ENCODE peak calls at places on chromosomes 7 and 10, in ten cellular contexts. One of them, this sample, is unnamed. For H3K4me1, the result is how much of the 10 kb centered on the place peaks cover.

GRCh38 chr10:96512524-96512991 is 1.2 kb downstream of the TLL2 start:
- DNase-seq in heart left ventricle: peak
- DNase-seq in fibroblast of lung: peak
- DNase-seq in uterus: peak
- DNase-seq in transverse colon: peak
- DNase-seq in CD4-positive, CD25-positive, alpha-beta regulatory T cell: peak
- DNase-seq in breast epithelium: no peak
- DNase-seq in upper lobe of right lung: no peak
- DNase-seq in right cardiac atrium: peak
- DNase-seq in suprapubic skin: no peak
- DNase-seq in this sample: peak

GRCh38 chr10:69439813-69440506 is 11.3 kb upstream of the TSPAN15 start:
- DNase-seq in suprapubic skin: peak
- DNase-seq in heart left ventricle: no peak
- DNase-seq in uterus: no peak
- DNase-seq in breast epithelium: no peak
- DNase-seq in CD4-positive, CD25-positive, alpha-beta regulatory T cell: no peak
- DNase-seq in upper lobe of right lung: peak
- DNase-seq in transverse colon: peak
- DNase-seq in right cardiac atrium: no peak
- DNase-seq in fibroblast of lung: no peak
- DNase-seq in this sample: peak

GRCh38 chr7:103813970-103814369 is 175.5 kb downstream of the RELN start:
- DNase-seq in uterus: no peak
- DNase-seq in right cardiac atrium: no peak
- DNase-seq in heart left ventricle: no peak
- DNase-seq in breast epithelium: no peak
- DNase-seq in upper lobe of right lung: no peak
- DNase-seq in suprapubic skin: no peak
- DNase-seq in transverse colon: no peak
- DNase-seq in CD4-positive, CD25-positive, alpha-beta regulatory T cell: no peak
- DNase-seq in fibroblast of lung: no peak
- DNase-seq in this sample: no peak

GRCh38 chr10:75430000-75430763 is 1.2 kb upstream of the LRMDA start:
- DNase-seq in fibroblast of lung: no peak
- DNase-seq in uterus: no peak
- DNase-seq in heart left ventricle: peak
- DNase-seq in CD4-positive, CD25-positive, alpha-beta regulatory T cell: no peak
- DNase-seq in breast epithelium: no peak
- DNase-seq in upper lobe of right lung: peak
- DNase-seq in suprapubic skin: no peak
- DNase-seq in right cardiac atrium: peak
- DNase-seq in transverse colon: peak
- DNase-seq in this sample: peak

GRCh38 chr7:47358357-47358756 is 223.6 kb downstream of the TNS3 start:
- DNase-seq in transverse colon: peak
- DNase-seq in right cardiac atrium: no peak
- DNase-seq in breast epithelium: no peak
- DNase-seq in heart left ventricle: no peak
- DNase-seq in suprapubic skin: no peak
- DNase-seq in CD4-positive, CD25-positive, alpha-beta regulatory T cell: no peak
- DNase-seq in uterus: no peak
- DNase-seq in upper lobe of right lung: no peak
- DNase-seq in fibroblast of lung: no peak
- DNase-seq in this sample: no peak

GRCh38 chr7:106070567-106071254 is 41.4 kb downstream of the SYPL1 start:
- DNase-seq in upper lobe of right lung: no peak
- DNase-seq in transverse colon: no peak
- DNase-seq in breast epithelium: no peak
- DNase-seq in suprapubic skin: no peak
- DNase-seq in uterus: no peak
- DNase-seq in fibroblast of lung: no peak
- DNase-seq in right cardiac atrium: no peak
- DNase-seq in heart left ventricle: no peak
- DNase-seq in CD4-positive, CD25-positive, alpha-beta regulatory T cell: no peak
- DNase-seq in this sample: no peak

GRCh38 chr7:31744294-31744874 is 57.4 kb downstream of the PPP1R17 start:
- DNase-seq in uterus: peak
- DNase-seq in upper lobe of right lung: no peak
- DNase-seq in right cardiac atrium: peak
- DNase-seq in suprapubic skin: no peak
- DNase-seq in breast epithelium: peak
- DNase-seq in heart left ventricle: peak
- DNase-seq in transverse colon: peak
- DNase-seq in fibroblast of lung: peak
- DNase-seq in CD4-positive, CD25-positive, alpha-beta regulatory T cell: peak
- DNase-seq in this sample: peak

GRCh38 chr7:128444242-128444641 is 11.4 kb upstream of the HILPDA start:
- DNase-seq in right cardiac atrium: no peak
- DNase-seq in CD4-positive, CD25-positive, alpha-beta regulatory T cell: no peak
- DNase-seq in upper lobe of right lung: no peak
- DNase-seq in transverse colon: peak
- DNase-seq in uterus: no peak
- DNase-seq in suprapubic skin: no peak
- DNase-seq in breast epithelium: peak
- DNase-seq in heart left ventricle: no peak
- DNase-seq in fibroblast of lung: no peak
- DNase-seq in this sample: peak

DNA sequence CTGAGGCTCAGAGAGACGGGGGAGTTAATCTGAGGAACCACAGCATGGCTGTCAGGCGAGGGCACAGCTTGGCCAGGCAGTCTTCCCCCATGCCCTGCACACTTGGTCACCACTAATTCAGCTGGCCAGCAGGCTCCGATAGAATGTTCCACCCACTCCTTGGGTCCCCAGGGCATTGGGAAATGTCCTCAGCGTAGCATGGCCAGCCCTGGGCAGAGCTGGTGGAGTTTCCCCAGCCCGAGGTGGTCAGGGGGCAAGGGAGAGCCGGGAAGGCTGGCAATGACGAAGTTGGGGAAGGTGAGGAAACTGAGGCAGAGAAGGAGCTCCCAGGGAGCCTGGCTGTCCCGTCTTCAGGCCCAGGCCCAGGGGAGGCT is 12.1 kb upstream of the GRIFIN start:
- DNase-seq in fibroblast of lung: no peak
- DNase-seq in breast epithelium: no peak
- DNase-seq in CD4-positive, CD25-positive, alpha-beta regulatory T cell: no peak
- DNase-seq in heart left ventricle: peak
- DNase-seq in upper lobe of right lung: no peak
- DNase-seq in suprapubic skin: no peak
- DNase-seq in transverse colon: no peak
- DNase-seq in right cardiac atrium: peak
- DNase-seq in uterus: peak
- DNase-seq in this sample: no peak
- H3K4me3 ChIP-seq in fibroblast of lung: no peak
- H3K4me3 ChIP-seq in breast epithelium: no peak
- H3K4me3 ChIP-seq in CD4-positive, CD25-positive, alpha-beta regulatory T cell: no peak
- H3K4me3 ChIP-seq in heart left ventricle: no peak
- H3K4me3 ChIP-seq in upper lobe of right lung: no peak
- H3K4me3 ChIP-seq in suprapubic skin: no peak
- H3K4me3 ChIP-seq in transverse colon: no peak
- H3K4me3 ChIP-seq in right cardiac atrium: no peak
- H3K4me3 ChIP-seq in uterus: no peak
- H3K4me3 ChIP-seq in this sample: no peak

GRCh38 chr7:135236727-135237126 is 3.1 kb downstream of the STRA8 start:
- DNase-seq in right cardiac atrium: no peak
- DNase-seq in CD4-positive, CD25-positive, alpha-beta regulatory T cell: no peak
- DNase-seq in uterus: no peak
- DNase-seq in transverse colon: no peak
- DNase-seq in upper lobe of right lung: no peak
- DNase-seq in suprapubic skin: no peak
- DNase-seq in heart left ventricle: no peak
- DNase-seq in breast epithelium: no peak
- DNase-seq in fibroblast of lung: peak
- DNase-seq in this sample: no peak

GRCh38 chr7:135235841-135236240 is 2.2 kb downstream of the STRA8 start:
- DNase-seq in upper lobe of right lung: no peak
- DNase-seq in uterus: no peak
- DNase-seq in heart left ventricle: no peak
- DNase-seq in CD4-positive, CD25-positive, alpha-beta regulatory T cell: no peak
- DNase-seq in right cardiac atrium: no peak
- DNase-seq in transverse colon: no peak
- DNase-seq in suprapubic skin: no peak
- DNase-seq in breast epithelium: no peak
- DNase-seq in fibroblast of lung: no peak
- DNase-seq in this sample: no peak

GRCh38 chr7:135239263-135239662 is 5.6 kb downstream of the STRA8 start:
- DNase-seq in upper lobe of right lung: no peak
- DNase-seq in CD4-positive, CD25-positive, alpha-beta regulatory T cell: no peak
- DNase-seq in breast epithelium: no peak
- DNase-seq in suprapubic skin: no peak
- DNase-seq in heart left ventricle: no peak
- DNase-seq in transverse colon: no peak
- DNase-seq in right cardiac atrium: no peak
- DNase-seq in fibroblast of lung: no peak
- DNase-seq in uterus: no peak
- DNase-seq in this sample: no peak

GRCh38 chr7:135240446-135240845 is 6.8 kb downstream of the STRA8 start:
- DNase-seq in transverse colon: no peak
- DNase-seq in upper lobe of right lung: no peak
- DNase-seq in CD4-positive, CD25-positive, alpha-beta regulatory T cell: no peak
- DNase-seq in breast epithelium: no peak
- DNase-seq in right cardiac atrium: no peak
- DNase-seq in suprapubic skin: no peak
- DNase-seq in fibroblast of lung: no peak
- DNase-seq in heart left ventricle: no peak
- DNase-seq in uterus: no peak
- DNase-seq in this sample: no peak

GRCh38 chr7:135238112-135238744 is 4.6 kb downstream of the STRA8 start:
- DNase-seq in upper lobe of right lung: no peak
- DNase-seq in breast epithelium: no peak
- DNase-seq in right cardiac atrium: no peak
- DNase-seq in suprapubic skin: no peak
- DNase-seq in transverse colon: no peak
- DNase-seq in heart left ventricle: no peak
- DNase-seq in uterus: no peak
- DNase-seq in fibroblast of lung: no peak
- DNase-seq in CD4-positive, CD25-positive, alpha-beta regulatory T cell: no peak
- DNase-seq in this sample: no peak
- H3K4me1 ChIP-seq in upper lobe of right lung: under half
- H3K4me1 ChIP-seq in breast epithelium: under half
- H3K4me1 ChIP-seq in right cardiac atrium: under half
- H3K4me1 ChIP-seq in suprapubic skin: under half
- H3K4me1 ChIP-seq in transverse colon: under half
- H3K4me1 ChIP-seq in heart left ventricle: under half
- H3K4me1 ChIP-seq in uterus: under half
- H3K4me1 ChIP-seq in fibroblast of lung: under half
- H3K4me1 ChIP-seq in CD4-positive, CD25-positive, alpha-beta regulatory T cell: under half
- H3K4me1 ChIP-seq in this sample: under half

GRCh38 chr7:30278849-30279505 is 5.4 kb upstream of the ZNRF2 start:
- DNase-seq in transverse colon: no peak
- DNase-seq in uterus: no peak
- DNase-seq in breast epithelium: no peak
- DNase-seq in CD4-positive, CD25-positive, alpha-beta regulatory T cell: no peak
- DNase-seq in right cardiac atrium: no peak
- DNase-seq in fibroblast of lung: no peak
- DNase-seq in suprapubic skin: no peak
- DNase-seq in upper lobe of right lung: no peak
- DNase-seq in heart left ventricle: no peak
- DNase-seq in this sample: no peak

GRCh38 chr7:30281791-30282190 is 2.6 kb upstream of the ZNRF2 start:
- DNase-seq in CD4-positive, CD25-positive, alpha-beta regulatory T cell: no peak
- DNase-seq in fibroblast of lung: no peak
- DNase-seq in transverse colon: peak
- DNase-seq in right cardiac atrium: no peak
- DNase-seq in uterus: no peak
- DNase-seq in heart left ventricle: no peak
- DNase-seq in suprapubic skin: no peak
- DNase-seq in breast epithelium: no peak
- DNase-seq in upper lobe of right lung: no peak
- DNase-seq in this sample: peak

GRCh38 chr7:30281263-30281662 is 3.1 kb upstream of the ZNRF2 start:
- DNase-seq in uterus: no peak
- DNase-seq in right cardiac atrium: no peak
- DNase-seq in fibroblast of lung: no peak
- DNase-seq in suprapubic skin: no peak
- DNase-seq in heart left ventricle: no peak
- DNase-seq in CD4-positive, CD25-positive, alpha-beta regulatory T cell: no peak
- DNase-seq in upper lobe of right lung: no peak
- DNase-seq in transverse colon: no peak
- DNase-seq in breast epithelium: no peak
- DNase-seq in this sample: no peak

GRCh38 chr7:30282735-30283134 is 1.7 kb upstream of the ZNRF2 start:
- DNase-seq in transverse colon: no peak
- DNase-seq in heart left ventricle: no peak
- DNase-seq in upper lobe of right lung: no peak
- DNase-seq in right cardiac atrium: no peak
- DNase-seq in uterus: no peak
- DNase-seq in CD4-positive, CD25-positive, alpha-beta regulatory T cell: no peak
- DNase-seq in breast epithelium: no peak
- DNase-seq in fibroblast of lung: no peak
- DNase-seq in suprapubic skin: no peak
- DNase-seq in this sample: no peak

GRCh38 chr7:30280631-30281030 is 3.8 kb upstream of the ZNRF2 start:
- DNase-seq in transverse colon: no peak
- DNase-seq in breast epithelium: no peak
- DNase-seq in upper lobe of right lung: no peak
- DNase-seq in suprapubic skin: no peak
- DNase-seq in right cardiac atrium: no peak
- DNase-seq in uterus: no peak
- DNase-seq in heart left ventricle: no peak
- DNase-seq in CD4-positive, CD25-positive, alpha-beta regulatory T cell: no peak
- DNase-seq in fibroblast of lung: no peak
- DNase-seq in this sample: no peak
- H3K27ac ChIP-seq in transverse colon: peak
- H3K27ac ChIP-seq in breast epithelium: no peak
- H3K27ac ChIP-seq in upper lobe of right lung: no peak
- H3K27ac ChIP-seq in suprapubic skin: peak
- H3K27ac ChIP-seq in right cardiac atrium: no peak
- H3K27ac ChIP-seq in uterus: no peak
- H3K27ac ChIP-seq in heart left ventricle: no peak
- H3K27ac ChIP-seq in CD4-positive, CD25-positive, alpha-beta regulatory T cell: no peak
- H3K27ac ChIP-seq in fibroblast of lung: no peak
- H3K27ac ChIP-seq in this sample: no peak

GRCh38 chr7:142859829-142860228 is 5.0 kb downstream of the EPHB6 start:
- DNase-seq in heart left ventricle: peak
- DNase-seq in upper lobe of right lung: no peak
- DNase-seq in right cardiac atrium: peak
- DNase-seq in uterus: peak
- DNase-seq in transverse colon: no peak
- DNase-seq in fibroblast of lung: peak
- DNase-seq in CD4-positive, CD25-positive, alpha-beta regulatory T cell: no peak
- DNase-seq in breast epithelium: peak
- DNase-seq in suprapubic skin: peak
- DNase-seq in this sample: no peak

GRCh38 chr7:142859411-142859810 is 4.5 kb downstream of the EPHB6 start:
- DNase-seq in transverse colon: no peak
- DNase-seq in right cardiac atrium: no peak
- DNase-seq in CD4-positive, CD25-positive, alpha-beta regulatory T cell: no peak
- DNase-seq in suprapubic skin: no peak
- DNase-seq in uterus: no peak
- DNase-seq in upper lobe of right lung: no peak
- DNase-seq in breast epithelium: no peak
- DNase-seq in fibroblast of lung: no peak
- DNase-seq in heart left ventricle: no peak
- DNase-seq in this sample: no peak

GRCh38 chr7:142862401-142863400 is 7.8 kb downstream of the EPHB6 start:
- DNase-seq in CD4-positive, CD25-positive, alpha-beta regulatory T cell: no peak
- DNase-seq in uterus: no peak
- DNase-seq in breast epithelium: no peak
- DNase-seq in transverse colon: no peak
- DNase-seq in right cardiac atrium: no peak
- DNase-seq in suprapubic skin: no peak
- DNase-seq in fibroblast of lung: no peak
- DNase-seq in heart left ventricle: no peak
- DNase-seq in upper lobe of right lung: no peak
- DNase-seq in this sample: no peak

GRCh38 chr7:142863891-142864685 is 9.2 kb downstream of the EPHB6 start:
- DNase-seq in suprapubic skin: no peak
- DNase-seq in fibroblast of lung: no peak
- DNase-seq in CD4-positive, CD25-positive, alpha-beta regulatory T cell: no peak
- DNase-seq in upper lobe of right lung: peak
- DNase-seq in right cardiac atrium: no peak
- DNase-seq in transverse colon: no peak
- DNase-seq in uterus: no peak
- DNase-seq in heart left ventricle: no peak
- DNase-seq in breast epithelium: no peak
- DNase-seq in this sample: no peak

GRCh38 chr7:142860968-142861367 is 6.1 kb downstream of the EPHB6 start:
- DNase-seq in uterus: no peak
- DNase-seq in upper lobe of right lung: no peak
- DNase-seq in fibroblast of lung: no peak
- DNase-seq in right cardiac atrium: no peak
- DNase-seq in breast epithelium: no peak
- DNase-seq in transverse colon: no peak
- DNase-seq in heart left ventricle: no peak
- DNase-seq in CD4-positive, CD25-positive, alpha-beta regulatory T cell: no peak
- DNase-seq in suprapubic skin: no peak
- DNase-seq in this sample: no peak
- H3K4me3 ChIP-seq in uterus: no peak
- H3K4me3 ChIP-seq in upper lobe of right lung: no peak
- H3K4me3 ChIP-seq in fibroblast of lung: no peak
- H3K4me3 ChIP-seq in right cardiac atrium: no peak
- H3K4me3 ChIP-seq in breast epithelium: no peak
- H3K4me3 ChIP-seq in transverse colon: no peak
- H3K4me3 ChIP-seq in heart left ventricle: no peak
- H3K4me3 ChIP-seq in CD4-positive, CD25-positive, alpha-beta regulatory T cell: no peak
- H3K4me3 ChIP-seq in suprapubic skin: no peak
- H3K4me3 ChIP-seq in this sample: no peak